ENCODE peak calls at places on chromosome 21, in four cellular contexts. I is progenitor cell of endocrine pancreas, E is brain microvascular endothelial cell, Z is GM13977. N is an unnamed sample.

GRCh38 chr21:44896561-44897286 is 23.2 kb upstream of the PTTG1IP start:
- DNase-seq in I (no peak), E (no peak), Z (no peak), N (no peak)

GRCh38 chr21:37546299-37546908 is 179.8 kb downstream of the DYRK1A start:
- DNase-seq in I (no peak), E (no peak), Z (no peak), N (no peak)

GRCh38 chr21:14270631-14271030 is 54.7 kb downstream of the RBM11 start:
- DNase-seq in I (no peak), E (no peak), Z (no peak), N (no peak)

GRCh38 chr21:25273945-25274344 is 333.3 kb downstream of the MRPL39 start:
- DNase-seq in I (no peak), E (no peak), Z (no peak), N (no peak)

GRCh38 chr21:44537930-44538911 is 1.8 kb downstream of the KRTAP10-1 start:
- DNase-seq in I (peak), E (no peak), Z (no peak), N (no peak)

GRCh38 chr21:31347435-31348032 is 3.5 kb upstream of the TIAM1 start:
- DNase-seq in I (no peak), E (peak), Z (no peak), N (no peak)

GRCh38 chr21:15841856-15842564 is 112.2 kb downstream of the USP25 start:
- DNase-seq in I (no peak), E (peak), Z (no peak), N (no peak)

GRCh38 chr21:35614412-35614901 is 445.9 kb downstream of the SETD4 start:
- DNase-seq in I (no peak), E (peak), Z (no peak), N (no peak)

DNA sequence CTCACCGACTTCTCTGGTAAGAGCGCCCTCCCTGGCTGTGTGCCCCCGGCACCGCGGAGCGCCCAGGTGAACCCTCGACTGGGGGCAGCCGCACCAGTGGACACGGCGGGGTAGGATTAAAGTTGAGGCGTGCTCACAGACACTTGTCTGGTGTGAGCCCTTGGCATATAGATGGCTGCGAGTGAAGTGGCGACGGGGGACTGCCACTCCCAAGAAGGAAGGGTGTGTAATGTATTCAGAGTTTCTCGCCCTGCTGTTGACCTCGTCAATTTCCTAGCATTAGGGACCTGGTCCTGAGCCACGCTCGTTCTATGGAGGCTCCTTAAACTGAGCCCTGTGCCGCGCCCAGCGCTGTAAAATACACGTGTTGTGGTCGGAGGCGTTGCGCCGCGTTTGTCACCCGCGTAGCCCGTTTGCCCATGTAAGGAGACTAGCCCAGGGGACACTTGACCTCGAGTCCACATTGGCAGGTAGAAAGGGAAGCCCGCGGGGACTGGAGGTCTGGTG is 545 bp downstream of the EVA1C start:
- DNase-seq in I (no peak), E (no peak), Z (no peak), N (no peak)
- TF ChIP-seq CTCF in I (no peak), E (peak), Z (no peak), N (no peak)

GRCh38 chr21:16945580-16945979 is 567.3 kb upstream of the CXADR start:
- DNase-seq in I (no peak), E (no peak), Z (no peak), N (no peak)

DNA sequence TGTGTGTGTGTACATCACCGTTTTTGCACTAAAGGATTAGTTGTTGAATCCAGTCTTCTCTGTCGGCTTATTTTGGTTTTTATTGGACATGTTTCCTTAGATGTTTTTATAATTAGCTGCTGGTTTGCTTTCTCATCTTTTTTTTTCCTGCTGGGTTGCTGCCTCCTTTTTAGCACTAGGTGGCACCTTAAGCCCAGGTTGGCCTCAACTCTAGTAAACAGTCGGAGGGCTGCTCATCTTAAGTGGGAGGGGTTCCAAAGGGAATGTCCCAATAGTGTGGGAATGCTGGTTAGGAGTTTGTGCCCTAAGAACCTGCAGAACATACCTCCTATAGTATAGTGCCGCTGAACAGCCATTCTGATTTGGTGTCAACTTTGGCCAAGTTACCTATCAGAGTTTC is 570.1 kb upstream of the CXADR start:
- DNase-seq in I (no peak), E (peak), Z (no peak), N (no peak)
- TF ChIP-seq CTCF in I (peak), E (peak), Z (no peak), N (no peak)

GRCh38 chr21:42073140-42074099 is 2.3 kb downstream of the UMODL1 start:
- DNase-seq in I (no peak), E (no peak), Z (no peak), N (no peak)
- TF ChIP-seq CTCF in I (no peak), E (no peak), Z (no peak), N (no peak)

GRCh38 chr21:26846036-26846931 is 1.1 kb upstream of the ADAMTS1 start:
- DNase-seq in I (peak), E (peak), Z (no peak), N (no peak)
- TF ChIP-seq CTCF in I (no peak), E (peak), Z (no peak), N (no peak)

GRCh38 chr21:18495553-18495952 is 92.0 kb upstream of the TMPRSS15 start:
- DNase-seq in I (no peak), E (no peak), Z (no peak), N (no peak)

GRCh38 chr21:18498428-18498827 is 94.8 kb upstream of the TMPRSS15 start:
- DNase-seq in I (no peak), E (no peak), Z (no peak), N (no peak)

DNA sequence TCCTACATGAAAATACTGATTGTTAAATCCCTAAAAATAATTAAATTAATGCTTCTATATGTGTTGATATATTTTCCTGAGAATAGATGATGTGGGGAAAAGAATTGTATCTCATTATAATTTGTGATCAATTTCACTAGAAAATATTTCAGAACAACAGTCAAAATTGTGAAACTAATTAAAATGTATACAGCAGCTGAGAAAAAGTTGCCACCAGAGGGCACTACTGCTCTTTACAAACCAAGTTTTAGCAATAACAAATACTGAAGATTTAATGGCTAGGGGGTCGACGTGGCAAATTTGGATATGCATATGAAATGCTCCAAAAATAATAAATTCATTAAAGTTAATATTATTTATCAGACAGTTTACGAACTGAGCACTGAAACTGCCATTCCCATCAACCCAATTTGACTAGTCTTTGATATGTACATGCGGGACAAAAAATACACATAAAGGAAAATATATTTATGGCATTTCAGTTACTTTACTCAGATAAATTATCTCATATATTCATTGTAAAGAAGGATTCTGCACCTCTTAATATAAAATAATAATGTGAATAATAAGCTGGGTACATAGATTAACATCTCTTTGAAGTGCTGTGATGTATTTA is 96.3 kb upstream of the TMPRSS15 start:
- DNase-seq in I (peak), E (peak), Z (no peak), N (no peak)
- TF ChIP-seq CTCF in I (peak), E (peak), Z (peak), N (peak)

DNA sequence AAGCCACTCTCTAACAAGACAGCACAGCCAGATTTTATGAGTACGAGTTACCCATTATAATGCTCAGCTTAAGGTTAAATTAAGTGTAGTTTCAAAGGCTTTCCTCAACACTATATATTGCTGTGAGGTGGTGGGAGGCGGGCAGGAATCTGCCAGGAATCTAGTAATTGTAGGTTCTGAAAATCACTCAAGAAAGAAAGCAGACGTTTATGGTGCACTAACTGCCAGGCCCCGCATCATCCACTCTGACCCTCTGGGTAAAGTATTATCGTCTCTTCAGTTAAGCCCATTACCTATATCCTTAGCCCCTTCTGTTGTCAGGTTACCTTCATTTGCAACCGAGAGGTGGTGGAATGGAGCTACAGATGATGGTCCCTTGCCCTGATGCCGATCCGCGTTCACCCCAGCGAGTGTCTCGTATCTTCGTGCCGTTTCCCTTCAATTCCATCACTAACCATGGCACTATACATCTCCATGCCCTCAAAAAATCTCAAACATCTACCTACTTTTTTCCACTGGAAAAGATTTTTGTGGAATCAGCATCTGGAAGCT is 12.4 kb downstream of the HMGN1 start:
- DNase-seq in I (no peak), E (no peak), Z (no peak), N (no peak)
- TF ChIP-seq CTCF in I (no peak), E (no peak), Z (no peak), N (no peak)

DNA sequence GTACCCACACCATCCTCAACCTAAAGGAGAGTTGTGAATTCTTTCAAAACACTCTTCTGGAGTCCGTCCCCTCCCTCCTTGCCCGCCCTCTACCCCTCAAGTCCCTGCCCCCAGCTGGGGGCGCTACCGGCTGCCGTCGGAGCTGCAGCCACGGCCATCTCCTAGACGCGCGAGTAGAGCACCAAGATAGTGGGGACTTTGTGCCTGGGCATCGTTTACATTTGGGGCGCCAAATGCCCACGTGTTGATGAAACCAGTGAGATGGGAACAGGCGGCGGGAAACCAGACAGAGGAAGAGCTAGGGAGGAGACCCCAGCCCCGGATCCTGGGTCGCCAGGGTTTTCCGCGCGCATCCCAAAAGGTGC is 647 bp upstream of the OLIG2 start:
- DNase-seq in I (no peak), E (no peak), Z (peak), N (no peak)
- TF ChIP-seq CTCF in I (peak), E (no peak), Z (no peak), N (no peak)

GRCh38 chr21:39631842-39632577 is 19.3 kb downstream of the B3GALT5 start:
- DNase-seq in I (no peak), E (no peak), Z (no peak), N (no peak)

GRCh38 chr21:39628380-39628779 is 15.6 kb downstream of the B3GALT5 start:
- DNase-seq in I (no peak), E (no peak), Z (no peak), N (no peak)

GRCh38 chr21:39633043-39633442 is 20.3 kb downstream of the B3GALT5 start:
- DNase-seq in I (no peak), E (peak), Z (no peak), N (no peak)

GRCh38 chr21:39630191-39630591 is 17.5 kb downstream of the B3GALT5 start:
- DNase-seq in I (no peak), E (peak), Z (no peak), N (no peak)

GRCh38 chr21:39630827-39631226 is 18.1 kb downstream of the B3GALT5 start:
- DNase-seq in I (no peak), E (no peak), Z (no peak), N (no peak)
- TF ChIP-seq CTCF in I (no peak), E (no peak), Z (no peak), N (no peak)

DNA sequence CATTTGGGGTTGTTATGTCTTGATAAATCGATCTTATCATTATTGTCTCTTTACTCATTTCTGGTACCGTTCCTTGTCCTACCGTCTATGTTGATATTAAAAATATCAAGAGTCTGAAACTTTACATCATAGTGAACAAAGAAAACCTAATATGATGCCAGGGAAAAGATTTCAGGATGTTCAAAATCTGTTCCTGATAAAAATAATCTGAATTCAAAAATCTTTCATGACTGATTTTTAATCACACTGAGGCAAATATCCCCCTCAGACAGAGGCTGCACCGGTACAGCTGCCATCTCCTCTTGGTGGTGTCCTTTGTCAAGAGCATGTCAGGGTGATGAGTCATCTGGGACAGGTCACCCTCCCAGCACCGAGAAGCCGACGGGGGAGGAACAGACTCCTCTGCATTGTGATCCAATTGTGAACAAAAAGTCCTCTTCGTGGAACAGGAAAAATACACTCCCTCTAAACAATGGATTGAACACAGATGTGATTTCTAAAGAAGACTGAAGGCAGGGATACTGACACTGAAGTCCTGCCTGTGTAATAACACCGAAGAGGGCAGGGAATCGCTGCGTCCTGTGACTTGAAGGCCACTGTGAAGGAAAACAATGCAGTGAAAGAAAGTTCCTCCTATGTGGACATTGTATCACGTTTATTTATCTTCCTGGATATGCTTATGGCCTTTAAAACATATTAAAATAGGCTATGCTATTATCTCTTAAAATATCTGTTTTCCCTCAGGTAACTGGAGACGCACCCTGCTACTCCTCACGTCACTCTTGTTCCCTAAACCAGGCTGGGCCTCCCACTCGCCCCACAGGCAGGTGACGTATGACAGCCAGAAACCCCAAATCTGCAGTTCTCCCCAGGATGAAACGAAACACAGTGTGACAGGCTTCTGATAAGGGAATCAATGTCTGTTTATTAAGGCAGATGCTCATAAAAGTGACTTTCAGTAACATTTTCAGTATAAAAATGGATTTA is 4.3 kb upstream of the SPATC1L start:
- DNase-seq in I (no peak), E (peak), Z (no peak), N (no peak)
- TF ChIP-seq CTCF in I (no peak), E (no peak), Z (no peak), N (no peak)